ENCODE peak calls at places on chromosomes 1 and 21, in eight cellular contexts. Y is T-helper 1 cell, U is tibial nerve, B is LoVo, K is brain microvascular endothelial cell, R is amniotic stem cell, I is lung microvascular endothelial cell, H is neural crest cell. E is an unnamed sample.

GRCh38 chr1:4678318-4678717 is 23.9 kb downstream of the AJAP1 start:
- DNase-seq in Y (no peak), U (no peak), B (no peak), K (peak; percentile 34), R (no peak), I (no peak), H (no peak), E (no peak)

GRCh38 chr1:229015791-229016190 is 255.1 kb upstream of the RAB4A start:
- DNase-seq in Y (no peak), U (no peak), B (no peak), K (no peak), R (no peak), I (no peak), H (no peak), E (no peak)

GRCh38 chr21:41611966-41612606 is 104.1 kb upstream of the TMPRSS2 start:
- DNase-seq in Y (no peak), U (no peak), B (peak; percentile 47), K (no peak), R (no peak), I (no peak), H (no peak), E (no peak)

GRCh38 chr1:38489844-38490270 is 369.7 kb downstream of the RRAGC start:
- DNase-seq in Y (no peak), U (no peak), B (peak; percentile 28), K (no peak), R (no peak), I (peak; percentile 12), H (peak; percentile 74), E (peak; percentile 47)

GRCh38 chr21:46098303-46099141 is 610 bp downstream of the COL6A2 start:
- DNase-seq in Y (peak; percentile 12), U (no peak), B (no peak), K (no peak), R (no peak), I (no peak), H (no peak), E (peak; percentile 29)

GRCh38 chr1:11765661-11766428 is 3.9 kb downstream of the C1orf167 start:
- DNase-seq in Y (no peak), U (no peak), B (no peak), K (no peak), R (no peak), I (no peak), H (no peak), E (no peak)

GRCh38 chr1:79304131-79304530 is 297.6 kb upstream of the ADGRL4 start:
- DNase-seq in Y (no peak), U (no peak), B (no peak), K (no peak), R (no peak), I (no peak), H (no peak), E (no peak)

GRCh38 chr1:75908717-75909152 is 23.5 kb downstream of the ASB17 start:
- DNase-seq in Y (no peak), U (no peak), B (peak; percentile 34), K (peak; percentile 35), R (peak; percentile 11), I (peak; percentile 45), H (peak; percentile 14), E (no peak)

GRCh38 chr1:154759196-154759595 is 110.9 kb downstream of the KCNN3 start:
- DNase-seq in Y (no peak), U (no peak), B (no peak), K (no peak), R (no peak), I (peak; percentile 10), H (no peak), E (peak; percentile 60)

GRCh38 chr1:17183388-17184160 is 21.4 kb upstream of the PADI1 start:
- DNase-seq in Y (no peak), U (no peak), B (no peak), K (no peak), R (no peak), I (no peak), H (no peak), E (no peak)

GRCh38 chr21:32539378-32539777 is 45.9 kb downstream of the TCP10L start:
- DNase-seq in Y (no peak), U (no peak), B (no peak), K (no peak), R (no peak), I (no peak), H (no peak), E (no peak)

GRCh38 chr1:117673405-117673804 is 67.6 kb downstream of the TENT5C start:
- DNase-seq in Y (no peak), U (no peak), B (no peak), K (peak; percentile 65), R (no peak), I (no peak), H (no peak), E (no peak)

GRCh38 chr1:77282866-77283539 is 1.2 kb downstream of the AK5 start:
- DNase-seq in Y (no peak), U (no peak), B (no peak), K (no peak), R (no peak), I (peak; percentile 17), H (no peak), E (no peak)

GRCh38 chr1:170881268-170882265 is 53.8 kb upstream of the MROH9 start:
- DNase-seq in Y (no peak), U (peak; percentile 32), B (peak; percentile 15), K (peak; percentile 56), R (peak; percentile 45), I (peak; percentile 52), H (no peak), E (no peak)

GRCh38 chr1:7281821-7282220 is 489.3 kb upstream of the VAMP3 start:
- DNase-seq in Y (no peak), U (peak; percentile 9), B (no peak), K (peak; percentile 52), R (no peak), I (no peak), H (no peak), E (no peak)

GRCh38 chr21:46005481-46005881 is 23.9 kb downstream of the COL6A1 start:
- DNase-seq in Y (no peak), U (no peak), B (no peak), K (no peak), R (no peak), I (no peak), H (no peak), E (no peak)

GRCh38 chr1:2452583-2453315 is 23.3 kb upstream of the PLCH2 start:
- DNase-seq in Y (no peak), U (no peak), B (no peak), K (no peak), R (no peak), I (peak; percentile 48), H (no peak), E (no peak)

GRCh38 chr1:232459826-232460225 is 170.1 kb downstream of the SIPA1L2 start:
- DNase-seq in Y (no peak), U (no peak), B (no peak), K (no peak), R (no peak), I (no peak), H (no peak), E (no peak)

GRCh38 chr1:8283058-8283884 is 34.6 kb upstream of the SLC45A1 start:
- DNase-seq in Y (no peak), U (no peak), B (no peak), K (no peak), R (no peak), I (no peak), H (no peak), E (no peak)

GRCh38 chr1:150808134-150808533 is at the start of gene CTSK:
- DNase-seq in Y (no peak), U (peak; percentile 48), B (no peak), K (no peak), R (no peak), I (no peak), H (no peak), E (no peak)

GRCh38 chr1:24805534-24806301 is 60.5 kb downstream of the CLIC4 start:
- DNase-seq in Y (no peak), U (no peak), B (no peak), K (peak; percentile 73), R (no peak), I (peak; percentile 96), H (no peak), E (no peak)

GRCh38 chr1:22024485-22025367 is 23.3 kb downstream of the CELA3A start:
- DNase-seq in Y (peak; percentile 68), U (peak; percentile 48), B (peak; percentile 58), K (peak; percentile 87), R (no peak), I (peak; percentile 88), H (no peak), E (peak; percentile 94)

GRCh38 chr1:156052862-156053769 is 482 bp downstream of the UBQLN4 start:
- DNase-seq in Y (peak; percentile 60), U (peak; percentile 44), B (peak; percentile 56), K (peak; percentile 66), R (peak; percentile 45), I (peak; percentile 76), H (peak; percentile 72), E (peak; percentile 71)

GRCh38 chr1:182786223-182787001 is 3.2 kb upstream of the NPL start:
- DNase-seq in Y (no peak), U (no peak), B (peak; percentile 23), K (peak; percentile 36), R (peak; percentile 21), I (peak; percentile 76), H (peak; percentile 67), E (no peak)

GRCh38 chr1:235883261-235883927 is 16.7 kb upstream of the LYST start:
- DNase-seq in Y (no peak), U (peak; percentile 94), B (peak; percentile 50), K (peak; percentile 89), R (peak; percentile 84), I (peak; percentile 78), H (no peak), E (no peak)

GRCh38 chr21:33403786-33404571 is 766 bp downstream of the IFNGR2 start:
- DNase-seq in Y (no peak), U (peak; percentile 28), B (peak; percentile 36), K (peak; percentile 47), R (no peak), I (peak; percentile 52), H (peak; percentile 52), E (no peak)

GRCh38 chr1:246428542-246429308 is 78.4 kb downstream of the SMYD3 start:
- DNase-seq in Y (no peak), U (no peak), B (no peak), K (peak; percentile 93), R (peak; percentile 87), I (no peak), H (no peak), E (no peak)

GRCh38 chr1:50959913-50960844 is at the start of gene FAF1:
- DNase-seq in Y (peak; percentile 95), U (peak; percentile 95), B (peak; percentile 95), K (peak; percentile 96), R (peak; percentile 93), I (peak; percentile 98), H (peak; percentile 91), E (peak; percentile 97)

GRCh38 chr21:31660134-31660565 is 657 bp downstream of the SOD1 start:
- DNase-seq in Y (no peak), U (no peak), B (peak; percentile 28), K (no peak), R (no peak), I (peak; percentile 39), H (peak; percentile 34), E (no peak)

GRCh38 chr1:186228751-186229150 is 146.3 kb downstream of the TPR start:
- DNase-seq in Y (no peak), U (no peak), B (no peak), K (no peak), R (no peak), I (no peak), H (no peak), E (no peak)

GRCh38 chr1:63789856-63790605 is 16.2 kb downstream of the ROR1 start:
- DNase-seq in Y (no peak), U (no peak), B (no peak), K (no peak), R (no peak), I (no peak), H (no peak), E (no peak)

GRCh38 chr1:110787328-110788071 is 85.4 kb upstream of the CD53 start:
- DNase-seq in Y (no peak), U (no peak), B (no peak), K (no peak), R (no peak), I (no peak), H (no peak), E (no peak)

GRCh38 chr1:51329443-51330325 is 678 bp downstream of the TTC39A start:
- DNase-seq in Y (no peak), U (no peak), B (no peak), K (no peak), R (no peak), I (no peak), H (no peak), E (no peak)

GRCh38 chr21:38798481-38798882 is 7.2 kb upstream of the ETS2 start:
- DNase-seq in Y (no peak), U (no peak), B (peak; percentile 93), K (peak; percentile 52), R (no peak), I (peak; percentile 40), H (no peak), E (no peak)

E was measured in CD8-positive, alpha-beta T cell.